ENCODE peak calls at places on chromosomes 11 and 22, in seven cellular contexts. One of them, this sample, is unnamed.

GRCh38 chr11:76371170-76371569 is 9.8 kb downstream of the THAP12 start:
- DNase-seq in HTR-8/SVneo: peak
- DNase-seq in NCI-H146: no peak
- DNase-seq in AML-193: no peak
- DNase-seq in activated CD4-positive, alpha-beta T cell treated with anti-CD3 and anti-CD28 coated beads for 24 hours: peak
- DNase-seq in NCI-H1436: no peak
- DNase-seq in astrocyte of the cerebellum: peak
- DNase-seq in this sample: no peak

GRCh38 chr11:57315491-57315890 is 9.3 kb downstream of the TNKS1BP1 start:
- DNase-seq in HTR-8/SVneo: no peak
- DNase-seq in NCI-H146: no peak
- DNase-seq in AML-193: no peak
- DNase-seq in activated CD4-positive, alpha-beta T cell treated with anti-CD3 and anti-CD28 coated beads for 24 hours: no peak
- DNase-seq in NCI-H1436: no peak
- DNase-seq in astrocyte of the cerebellum: no peak
- DNase-seq in this sample: no peak

GRCh38 chr22:45271667-45272188 is 13.0 kb upstream of the UPK3A start:
- DNase-seq in HTR-8/SVneo: no peak
- DNase-seq in NCI-H146: no peak
- DNase-seq in AML-193: no peak
- DNase-seq in activated CD4-positive, alpha-beta T cell treated with anti-CD3 and anti-CD28 coated beads for 24 hours: no peak
- DNase-seq in NCI-H1436: no peak
- DNase-seq in astrocyte of the cerebellum: no peak
- DNase-seq in this sample: no peak

GRCh38 chr11:34936945-34937344 is 20.5 kb downstream of the PDHX start:
- DNase-seq in HTR-8/SVneo: no peak
- DNase-seq in NCI-H146: no peak
- DNase-seq in AML-193: no peak
- DNase-seq in activated CD4-positive, alpha-beta T cell treated with anti-CD3 and anti-CD28 coated beads for 24 hours: no peak
- DNase-seq in NCI-H1436: no peak
- DNase-seq in astrocyte of the cerebellum: no peak
- DNase-seq in this sample: no peak

GRCh38 chr11:2794947-2795346 is 90.6 kb downstream of the CDKN1C start:
- DNase-seq in HTR-8/SVneo: no peak
- DNase-seq in NCI-H146: no peak
- DNase-seq in AML-193: no peak
- DNase-seq in activated CD4-positive, alpha-beta T cell treated with anti-CD3 and anti-CD28 coated beads for 24 hours: no peak
- DNase-seq in NCI-H1436: no peak
- DNase-seq in astrocyte of the cerebellum: no peak
- DNase-seq in this sample: no peak

GRCh38 chr11:14015711-14016110 is 53.2 kb downstream of the SPON1 start:
- DNase-seq in HTR-8/SVneo: peak
- DNase-seq in NCI-H146: no peak
- DNase-seq in AML-193: no peak
- DNase-seq in activated CD4-positive, alpha-beta T cell treated with anti-CD3 and anti-CD28 coated beads for 24 hours: no peak
- DNase-seq in NCI-H1436: no peak
- DNase-seq in astrocyte of the cerebellum: peak
- DNase-seq in this sample: peak

GRCh38 chr11:73308003-73308962 is at the start of gene ARHGEF17:
- DNase-seq in HTR-8/SVneo: peak
- DNase-seq in NCI-H146: peak
- DNase-seq in AML-193: peak
- DNase-seq in activated CD4-positive, alpha-beta T cell treated with anti-CD3 and anti-CD28 coated beads for 24 hours: no peak
- DNase-seq in NCI-H1436: peak
- DNase-seq in astrocyte of the cerebellum: no peak
- DNase-seq in this sample: no peak

GRCh38 chr22:38700271-38700788 is 413 bp downstream of the JOSD1 start:
- DNase-seq in HTR-8/SVneo: no peak
- DNase-seq in NCI-H146: no peak
- DNase-seq in AML-193: peak
- DNase-seq in activated CD4-positive, alpha-beta T cell treated with anti-CD3 and anti-CD28 coated beads for 24 hours: no peak
- DNase-seq in NCI-H1436: peak
- DNase-seq in astrocyte of the cerebellum: no peak
- DNase-seq in this sample: no peak

GRCh38 chr11:124863137-124863825 is 2.0 kb upstream of the ROBO3 start:
- DNase-seq in HTR-8/SVneo: no peak
- DNase-seq in NCI-H146: peak
- DNase-seq in AML-193: no peak
- DNase-seq in activated CD4-positive, alpha-beta T cell treated with anti-CD3 and anti-CD28 coated beads for 24 hours: no peak
- DNase-seq in NCI-H1436: no peak
- DNase-seq in astrocyte of the cerebellum: no peak
- DNase-seq in this sample: no peak

GRCh38 chr11:93236741-93237675 is 39.2 kb upstream of the SLC36A4 start:
- DNase-seq in HTR-8/SVneo: peak
- DNase-seq in NCI-H146: peak
- DNase-seq in AML-193: peak
- DNase-seq in activated CD4-positive, alpha-beta T cell treated with anti-CD3 and anti-CD28 coated beads for 24 hours: no peak
- DNase-seq in NCI-H1436: peak
- DNase-seq in astrocyte of the cerebellum: peak
- DNase-seq in this sample: no peak

GRCh38 chr11:120306519-120307242 is 18.4 kb upstream of the TLCD5 start:
- DNase-seq in HTR-8/SVneo: peak
- DNase-seq in NCI-H146: no peak
- DNase-seq in AML-193: no peak
- DNase-seq in activated CD4-positive, alpha-beta T cell treated with anti-CD3 and anti-CD28 coated beads for 24 hours: no peak
- DNase-seq in NCI-H1436: no peak
- DNase-seq in astrocyte of the cerebellum: peak
- DNase-seq in this sample: no peak

GRCh38 chr22:37266581-37267127 is 15.7 kb upstream of the CYTH4 start:
- DNase-seq in HTR-8/SVneo: no peak
- DNase-seq in NCI-H146: no peak
- DNase-seq in AML-193: no peak
- DNase-seq in activated CD4-positive, alpha-beta T cell treated with anti-CD3 and anti-CD28 coated beads for 24 hours: no peak
- DNase-seq in NCI-H1436: no peak
- DNase-seq in astrocyte of the cerebellum: no peak
- DNase-seq in this sample: no peak